ENCODE peak calls at places on chromosomes 16 and 17, in nine cellular contexts. One of them, this sample, is unnamed.

GRCh38 chr17:82399030-82399429 is 19.1 kb upstream of the HEXD start:
- DNase-seq in coronary artery: no peak
- DNase-seq in cardiac muscle cell: peak; percentile 55
- DNase-seq in heart left ventricle: peak; percentile 38
- DNase-seq in HL-60: peak; percentile 38
- DNase-seq in fibroblast of pulmonary artery: peak; percentile 21
- DNase-seq in fibroblast of mammary gland: peak; percentile 99
- DNase-seq in upper lobe of right lung: no peak
- DNase-seq in retinal pigment epithelial cell: no peak
- DNase-seq in this sample: no peak

GRCh38 chr17:18070861-18071340 is 16.8 kb upstream of the DRG2 start:
- DNase-seq in coronary artery: no peak
- DNase-seq in cardiac muscle cell: peak; percentile 56
- DNase-seq in heart left ventricle: no peak
- DNase-seq in HL-60: peak; percentile 16
- DNase-seq in fibroblast of pulmonary artery: peak; percentile 45
- DNase-seq in fibroblast of mammary gland: peak; percentile 47
- DNase-seq in upper lobe of right lung: no peak
- DNase-seq in retinal pigment epithelial cell: peak; percentile 12
- DNase-seq in this sample: no peak

GRCh38 chr17:181213-182163 is at the start of gene DOC2B:
- DNase-seq in coronary artery: no peak
- DNase-seq in cardiac muscle cell: peak; percentile 41
- DNase-seq in heart left ventricle: peak; percentile 52
- DNase-seq in HL-60: no peak
- DNase-seq in fibroblast of pulmonary artery: peak; percentile 16
- DNase-seq in fibroblast of mammary gland: peak; percentile 30
- DNase-seq in upper lobe of right lung: peak; percentile 77
- DNase-seq in retinal pigment epithelial cell: peak; percentile 17
- DNase-seq in this sample: no peak

GRCh38 chr17:63698886-63699637 is 863 bp downstream of the LIMD2 start:
- DNase-seq in coronary artery: peak; percentile 83
- DNase-seq in cardiac muscle cell: peak; percentile 69
- DNase-seq in heart left ventricle: peak; percentile 66
- DNase-seq in HL-60: peak; percentile 94
- DNase-seq in fibroblast of pulmonary artery: peak; percentile 48
- DNase-seq in fibroblast of mammary gland: no peak
- DNase-seq in upper lobe of right lung: peak; percentile 84
- DNase-seq in retinal pigment epithelial cell: no peak
- DNase-seq in this sample: no peak

GRCh38 chr17:76868176-76868668 is at the start of gene MGAT5B:
- DNase-seq in coronary artery: no peak
- DNase-seq in cardiac muscle cell: peak; percentile 85
- DNase-seq in heart left ventricle: peak; percentile 73
- DNase-seq in HL-60: peak; percentile 43
- DNase-seq in fibroblast of pulmonary artery: peak; percentile 80
- DNase-seq in fibroblast of mammary gland: peak; percentile 68
- DNase-seq in upper lobe of right lung: peak; percentile 91
- DNase-seq in retinal pigment epithelial cell: no peak
- DNase-seq in this sample: no peak

GRCh38 chr16:27777527-27777926 is 227.6 kb downstream of the KATNIP start:
- DNase-seq in coronary artery: no peak
- DNase-seq in cardiac muscle cell: no peak
- DNase-seq in heart left ventricle: no peak
- DNase-seq in HL-60: no peak
- DNase-seq in fibroblast of pulmonary artery: no peak
- DNase-seq in fibroblast of mammary gland: no peak
- DNase-seq in upper lobe of right lung: no peak
- DNase-seq in retinal pigment epithelial cell: no peak
- DNase-seq in this sample: no peak

GRCh38 chr17:18858567-18859245 is 775 bp downstream of the PRPSAP2 start:
- DNase-seq in coronary artery: no peak
- DNase-seq in cardiac muscle cell: no peak
- DNase-seq in heart left ventricle: no peak
- DNase-seq in HL-60: no peak
- DNase-seq in fibroblast of pulmonary artery: no peak
- DNase-seq in fibroblast of mammary gland: no peak
- DNase-seq in upper lobe of right lung: no peak
- DNase-seq in retinal pigment epithelial cell: no peak
- DNase-seq in this sample: no peak

GRCh38 chr16:27449434-27450188 is 47.6 kb downstream of the IL21R start:
- DNase-seq in coronary artery: no peak
- DNase-seq in cardiac muscle cell: no peak
- DNase-seq in heart left ventricle: no peak
- DNase-seq in HL-60: no peak
- DNase-seq in fibroblast of pulmonary artery: no peak
- DNase-seq in fibroblast of mammary gland: no peak
- DNase-seq in upper lobe of right lung: no peak
- DNase-seq in retinal pigment epithelial cell: no peak
- DNase-seq in this sample: no peak

GRCh38 chr17:44820631-44821196 is 9.4 kb downstream of the GJC1 start:
- DNase-seq in coronary artery: no peak
- DNase-seq in cardiac muscle cell: peak; percentile 76
- DNase-seq in heart left ventricle: no peak
- DNase-seq in HL-60: no peak
- DNase-seq in fibroblast of pulmonary artery: peak; percentile 76
- DNase-seq in fibroblast of mammary gland: peak; percentile 91
- DNase-seq in upper lobe of right lung: no peak
- DNase-seq in retinal pigment epithelial cell: peak; percentile 98
- DNase-seq in this sample: peak; percentile 88

GRCh38 chr17:68356520-68356919 is 65.2 kb downstream of the ARSG start:
- DNase-seq in coronary artery: no peak
- DNase-seq in cardiac muscle cell: no peak
- DNase-seq in heart left ventricle: no peak
- DNase-seq in HL-60: peak; percentile 86
- DNase-seq in fibroblast of pulmonary artery: no peak
- DNase-seq in fibroblast of mammary gland: no peak
- DNase-seq in upper lobe of right lung: no peak
- DNase-seq in retinal pigment epithelial cell: no peak
- DNase-seq in this sample: no peak

GRCh38 chr17:82961366-82962162 is 117.8 kb upstream of the METRNL start:
- DNase-seq in coronary artery: peak; percentile 65
- DNase-seq in cardiac muscle cell: no peak
- DNase-seq in heart left ventricle: no peak
- DNase-seq in HL-60: no peak
- DNase-seq in fibroblast of pulmonary artery: no peak
- DNase-seq in fibroblast of mammary gland: no peak
- DNase-seq in upper lobe of right lung: peak; percentile 60
- DNase-seq in retinal pigment epithelial cell: no peak
- DNase-seq in this sample: no peak

GRCh38 chr16:31093132-31093703 is 1.4 kb downstream of the VKORC1 start:
- DNase-seq in coronary artery: no peak
- DNase-seq in cardiac muscle cell: peak; percentile 47
- DNase-seq in heart left ventricle: peak; percentile 7
- DNase-seq in HL-60: peak; percentile 26
- DNase-seq in fibroblast of pulmonary artery: no peak
- DNase-seq in fibroblast of mammary gland: peak; percentile 64
- DNase-seq in upper lobe of right lung: no peak
- DNase-seq in retinal pigment epithelial cell: no peak
- DNase-seq in this sample: no peak

GRCh38 chr16:84082835-84083569 is 33.7 kb downstream of the MBTPS1 start:
- DNase-seq in coronary artery: no peak
- DNase-seq in cardiac muscle cell: no peak
- DNase-seq in heart left ventricle: no peak
- DNase-seq in HL-60: peak; percentile 83
- DNase-seq in fibroblast of pulmonary artery: no peak
- DNase-seq in fibroblast of mammary gland: no peak
- DNase-seq in upper lobe of right lung: no peak
- DNase-seq in retinal pigment epithelial cell: no peak
- DNase-seq in this sample: no peak

GRCh38 chr17:75647921-75648320 is 14.7 kb downstream of the SMIM5 start:
- DNase-seq in coronary artery: no peak
- DNase-seq in cardiac muscle cell: no peak
- DNase-seq in heart left ventricle: no peak
- DNase-seq in HL-60: no peak
- DNase-seq in fibroblast of pulmonary artery: no peak
- DNase-seq in fibroblast of mammary gland: no peak
- DNase-seq in upper lobe of right lung: no peak
- DNase-seq in retinal pigment epithelial cell: no peak
- DNase-seq in this sample: no peak

GRCh38 chr17:6556121-6557039 is at the start of gene PITPNM3:
- DNase-seq in coronary artery: no peak
- DNase-seq in cardiac muscle cell: no peak
- DNase-seq in heart left ventricle: no peak
- DNase-seq in HL-60: no peak
- DNase-seq in fibroblast of pulmonary artery: no peak
- DNase-seq in fibroblast of mammary gland: no peak
- DNase-seq in upper lobe of right lung: peak; percentile 84
- DNase-seq in retinal pigment epithelial cell: no peak
- DNase-seq in this sample: no peak

GRCh38 chr16:23836404-23837291 is 865 bp downstream of the PRKCB start:
- DNase-seq in coronary artery: no peak
- DNase-seq in cardiac muscle cell: no peak
- DNase-seq in heart left ventricle: no peak
- DNase-seq in HL-60: peak; percentile 73
- DNase-seq in fibroblast of pulmonary artery: no peak
- DNase-seq in fibroblast of mammary gland: no peak
- DNase-seq in upper lobe of right lung: peak; percentile 69
- DNase-seq in retinal pigment epithelial cell: no peak
- DNase-seq in this sample: no peak

GRCh38 chr17:19313746-19314651 is 48.5 kb downstream of the B9D1 start:
- DNase-seq in coronary artery: no peak
- DNase-seq in cardiac muscle cell: no peak
- DNase-seq in heart left ventricle: no peak
- DNase-seq in HL-60: no peak
- DNase-seq in fibroblast of pulmonary artery: peak; percentile 34
- DNase-seq in fibroblast of mammary gland: peak; percentile 71
- DNase-seq in upper lobe of right lung: no peak
- DNase-seq in retinal pigment epithelial cell: no peak
- DNase-seq in this sample: no peak

GRCh38 chr17:19933221-19933620 is 44.4 kb downstream of the AKAP10 start:
- DNase-seq in coronary artery: no peak
- DNase-seq in cardiac muscle cell: no peak
- DNase-seq in heart left ventricle: no peak
- DNase-seq in HL-60: no peak
- DNase-seq in fibroblast of pulmonary artery: peak; percentile 22
- DNase-seq in fibroblast of mammary gland: no peak
- DNase-seq in upper lobe of right lung: no peak
- DNase-seq in retinal pigment epithelial cell: no peak
- DNase-seq in this sample: no peak

GRCh38 chr16:27317738-27318398 is 4.1 kb downstream of the IL4R start:
- DNase-seq in coronary artery: no peak
- DNase-seq in cardiac muscle cell: no peak
- DNase-seq in heart left ventricle: no peak
- DNase-seq in HL-60: no peak
- DNase-seq in fibroblast of pulmonary artery: peak; percentile 44
- DNase-seq in fibroblast of mammary gland: no peak
- DNase-seq in upper lobe of right lung: no peak
- DNase-seq in retinal pigment epithelial cell: no peak
- DNase-seq in this sample: no peak

GRCh38 chr17:1736348-1737281 is 6.1 kb upstream of the SERPINF2 start:
- DNase-seq in coronary artery: no peak
- DNase-seq in cardiac muscle cell: peak; percentile 93
- DNase-seq in heart left ventricle: peak; percentile 76
- DNase-seq in HL-60: peak; percentile 87
- DNase-seq in fibroblast of pulmonary artery: peak; percentile 95
- DNase-seq in fibroblast of mammary gland: peak; percentile 85
- DNase-seq in upper lobe of right lung: peak; percentile 88
- DNase-seq in retinal pigment epithelial cell: no peak
- DNase-seq in this sample: no peak

GRCh38 chr17:8159459-8160223 is 3.1 kb downstream of the VAMP2 start:
- DNase-seq in coronary artery: peak; percentile 78
- DNase-seq in cardiac muscle cell: no peak
- DNase-seq in heart left ventricle: no peak
- DNase-seq in HL-60: no peak
- DNase-seq in fibroblast of pulmonary artery: no peak
- DNase-seq in fibroblast of mammary gland: no peak
- DNase-seq in upper lobe of right lung: peak; percentile 50
- DNase-seq in retinal pigment epithelial cell: no peak
- DNase-seq in this sample: no peak

GRCh38 chr16:62741692-62742091 is 705.5 kb upstream of the CDH8 start:
- DNase-seq in coronary artery: no peak
- DNase-seq in cardiac muscle cell: no peak
- DNase-seq in heart left ventricle: no peak
- DNase-seq in HL-60: no peak
- DNase-seq in fibroblast of pulmonary artery: no peak
- DNase-seq in fibroblast of mammary gland: no peak
- DNase-seq in upper lobe of right lung: no peak
- DNase-seq in retinal pigment epithelial cell: no peak
- DNase-seq in this sample: no peak

GRCh38 chr17:57953703-57954420 is 1.4 kb downstream of the CUEDC1 start:
- DNase-seq in coronary artery: no peak
- DNase-seq in cardiac muscle cell: no peak
- DNase-seq in heart left ventricle: no peak
- DNase-seq in HL-60: no peak
- DNase-seq in fibroblast of pulmonary artery: no peak
- DNase-seq in fibroblast of mammary gland: no peak
- DNase-seq in upper lobe of right lung: peak; percentile 57
- DNase-seq in retinal pigment epithelial cell: no peak
- DNase-seq in this sample: no peak
- H3K4me3 ChIP-seq in coronary artery: peak overlapping the region; percentile 99
- H3K4me3 ChIP-seq in cardiac muscle cell: peak overlapping the region; percentile 99
- H3K4me3 ChIP-seq in heart left ventricle: peak overlapping the region; percentile 98
- H3K4me3 ChIP-seq in HL-60: no peak overlapping the region
- H3K4me3 ChIP-seq in fibroblast of pulmonary artery: peak overlapping the region; percentile 58
- H3K4me3 ChIP-seq in fibroblast of mammary gland: peak overlapping the region; percentile 51
- H3K4me3 ChIP-seq in upper lobe of right lung: peak overlapping the region; percentile 72
- H3K4me3 ChIP-seq in retinal pigment epithelial cell: peak overlapping the region; percentile 51
- H3K4me3 ChIP-seq in this sample: peak overlapping the region; percentile 78

GRCh38 chr16:17258848-17259713 is 211.7 kb downstream of the XYLT1 start:
- DNase-seq in coronary artery: no peak
- DNase-seq in cardiac muscle cell: no peak
- DNase-seq in heart left ventricle: no peak
- DNase-seq in HL-60: peak; percentile 29
- DNase-seq in fibroblast of pulmonary artery: no peak
- DNase-seq in fibroblast of mammary gland: peak; percentile 15
- DNase-seq in upper lobe of right lung: no peak
- DNase-seq in retinal pigment epithelial cell: no peak
- DNase-seq in this sample: no peak
- TF ChIP-seq CTCF in coronary artery: no peak
- TF ChIP-seq CTCF in cardiac muscle cell: no peak
- TF ChIP-seq CTCF in heart left ventricle: no peak
- TF ChIP-seq CTCF in HL-60: no peak
- TF ChIP-seq CTCF in fibroblast of pulmonary artery: no peak
- TF ChIP-seq CTCF in fibroblast of mammary gland: no peak
- TF ChIP-seq CTCF in upper lobe of right lung: no peak
- TF ChIP-seq CTCF in retinal pigment epithelial cell: no peak
- TF ChIP-seq CTCF in this sample: no peak

GRCh38 chr16:57619606-57620315 is 8.7 kb upstream of the ADGRG1 start:
- DNase-seq in coronary artery: peak; percentile 66
- DNase-seq in cardiac muscle cell: no peak
- DNase-seq in heart left ventricle: no peak
- DNase-seq in HL-60: no peak
- DNase-seq in fibroblast of pulmonary artery: no peak
- DNase-seq in fibroblast of mammary gland: no peak
- DNase-seq in upper lobe of right lung: peak; percentile 81
- DNase-seq in retinal pigment epithelial cell: no peak
- DNase-seq in this sample: no peak
- H3K4me3 ChIP-seq in coronary artery: no peak overlapping the region
- H3K4me3 ChIP-seq in cardiac muscle cell: no peak overlapping the region
- H3K4me3 ChIP-seq in heart left ventricle: no peak overlapping the region
- H3K4me3 ChIP-seq in HL-60: no peak overlapping the region
- H3K4me3 ChIP-seq in fibroblast of pulmonary artery: no peak overlapping the region
- H3K4me3 ChIP-seq in fibroblast of mammary gland: no peak overlapping the region
- H3K4me3 ChIP-seq in upper lobe of right lung: peak overlapping the region; percentile 42
- H3K4me3 ChIP-seq in retinal pigment epithelial cell: no peak overlapping the region
- H3K4me3 ChIP-seq in this sample: peak overlapping the region; percentile 53

DNA sequence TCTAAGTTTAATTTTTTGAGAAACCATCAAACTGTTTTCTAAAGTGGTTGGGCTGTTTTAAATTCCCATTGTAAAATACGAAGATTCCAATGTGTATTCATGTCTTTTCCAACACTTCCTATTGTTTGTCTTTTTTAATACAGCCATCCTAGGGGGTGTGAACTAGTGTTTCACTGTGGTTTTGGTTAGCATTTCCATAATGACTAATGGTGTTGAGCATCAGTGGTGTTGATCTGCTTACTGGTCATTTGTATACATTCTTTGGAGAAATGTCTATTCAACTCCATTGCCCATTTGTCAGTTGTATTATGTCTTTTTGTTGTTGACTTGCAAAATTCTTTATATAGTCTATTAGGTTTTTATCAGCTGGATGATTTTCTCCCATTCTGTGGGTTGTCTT is 239.2 kb upstream of the AXIN2 start:
- DNase-seq in coronary artery: no peak
- DNase-seq in cardiac muscle cell: no peak
- DNase-seq in heart left ventricle: no peak
- DNase-seq in HL-60: no peak
- DNase-seq in fibroblast of pulmonary artery: no peak
- DNase-seq in fibroblast of mammary gland: no peak
- DNase-seq in upper lobe of right lung: no peak
- DNase-seq in retinal pigment epithelial cell: no peak
- DNase-seq in this sample: no peak
- TF ChIP-seq CTCF in coronary artery: no peak
- TF ChIP-seq CTCF in cardiac muscle cell: no peak
- TF ChIP-seq CTCF in heart left ventricle: no peak
- TF ChIP-seq CTCF in HL-60: no peak
- TF ChIP-seq CTCF in fibroblast of pulmonary artery: no peak
- TF ChIP-seq CTCF in fibroblast of mammary gland: no peak
- TF ChIP-seq CTCF in upper lobe of right lung: no peak
- TF ChIP-seq CTCF in retinal pigment epithelial cell: no peak
- TF ChIP-seq CTCF in this sample: no peak